ENCODE peak calls at places on chromosomes 13 and 19, in ten cellular contexts. One of them, this sample, is unnamed.

GRCh38 chr13:66339214-66339613 is 890.9 kb downstream of the PCDH9 start:
- DNase-seq in HT1080: no peak
- DNase-seq in heart left ventricle: no peak
- DNase-seq in SK-N-DZ: no peak
- DNase-seq in left kidney: no peak
- DNase-seq in progenitor cell of endocrine pancreas: no peak
- DNase-seq in osteoblast: no peak
- DNase-seq in fibroblast of lung: no peak
- DNase-seq in stimulated activated CD4-positive, alpha-beta T cell treated with anti-CD3 and anti-CD28 coated beads, Interleukin-2, amount 100 ng/mL, for 48 hours: no peak
- DNase-seq in uterus: no peak
- DNase-seq in this sample: no peak

GRCh38 chr13:92315265-92315664 is 911.3 kb upstream of the GPC6 start:
- DNase-seq in HT1080: peak
- DNase-seq in heart left ventricle: no peak
- DNase-seq in SK-N-DZ: no peak
- DNase-seq in left kidney: no peak
- DNase-seq in progenitor cell of endocrine pancreas: no peak
- DNase-seq in osteoblast: no peak
- DNase-seq in fibroblast of lung: peak
- DNase-seq in stimulated activated CD4-positive, alpha-beta T cell treated with anti-CD3 and anti-CD28 coated beads, Interleukin-2, amount 100 ng/mL, for 48 hours: no peak
- DNase-seq in uterus: no peak
- DNase-seq in this sample: no peak

GRCh38 chr13:32748305-32748704 is 162.1 kb downstream of the PDS5B start:
- DNase-seq in HT1080: no peak
- DNase-seq in heart left ventricle: no peak
- DNase-seq in SK-N-DZ: no peak
- DNase-seq in left kidney: no peak
- DNase-seq in progenitor cell of endocrine pancreas: no peak
- DNase-seq in osteoblast: no peak
- DNase-seq in fibroblast of lung: no peak
- DNase-seq in stimulated activated CD4-positive, alpha-beta T cell treated with anti-CD3 and anti-CD28 coated beads, Interleukin-2, amount 100 ng/mL, for 48 hours: no peak
- DNase-seq in uterus: no peak
- DNase-seq in this sample: no peak

GRCh38 chr13:40777166-40777956 is 6.4 kb upstream of the MRPS31 start:
- DNase-seq in HT1080: peak
- DNase-seq in heart left ventricle: no peak
- DNase-seq in SK-N-DZ: peak
- DNase-seq in left kidney: peak
- DNase-seq in progenitor cell of endocrine pancreas: no peak
- DNase-seq in osteoblast: no peak
- DNase-seq in fibroblast of lung: peak
- DNase-seq in stimulated activated CD4-positive, alpha-beta T cell treated with anti-CD3 and anti-CD28 coated beads, Interleukin-2, amount 100 ng/mL, for 48 hours: peak
- DNase-seq in uterus: peak
- DNase-seq in this sample: no peak

GRCh38 chr19:52660981-52661380 is 22.8 kb upstream of the ZNF83 start:
- DNase-seq in HT1080: peak
- DNase-seq in heart left ventricle: no peak
- DNase-seq in SK-N-DZ: no peak
- DNase-seq in left kidney: no peak
- DNase-seq in progenitor cell of endocrine pancreas: no peak
- DNase-seq in osteoblast: no peak
- DNase-seq in fibroblast of lung: no peak
- DNase-seq in stimulated activated CD4-positive, alpha-beta T cell treated with anti-CD3 and anti-CD28 coated beads, Interleukin-2, amount 100 ng/mL, for 48 hours: no peak
- DNase-seq in uterus: no peak
- DNase-seq in this sample: no peak

GRCh38 chr13:95896302-95896701 is 156.9 kb downstream of the UGGT2 start:
- DNase-seq in HT1080: peak
- DNase-seq in heart left ventricle: no peak
- DNase-seq in SK-N-DZ: no peak
- DNase-seq in left kidney: no peak
- DNase-seq in progenitor cell of endocrine pancreas: no peak
- DNase-seq in osteoblast: peak
- DNase-seq in fibroblast of lung: peak
- DNase-seq in stimulated activated CD4-positive, alpha-beta T cell treated with anti-CD3 and anti-CD28 coated beads, Interleukin-2, amount 100 ng/mL, for 48 hours: no peak
- DNase-seq in uterus: no peak
- DNase-seq in this sample: no peak

GRCh38 chr13:76723551-76724232 is 162.5 kb downstream of the KCTD12 start:
- DNase-seq in HT1080: peak
- DNase-seq in heart left ventricle: peak
- DNase-seq in SK-N-DZ: no peak
- DNase-seq in left kidney: peak
- DNase-seq in progenitor cell of endocrine pancreas: no peak
- DNase-seq in osteoblast: peak
- DNase-seq in fibroblast of lung: peak
- DNase-seq in stimulated activated CD4-positive, alpha-beta T cell treated with anti-CD3 and anti-CD28 coated beads, Interleukin-2, amount 100 ng/mL, for 48 hours: no peak
- DNase-seq in uterus: no peak
- DNase-seq in this sample: no peak

GRCh38 chr13:109211616-109212015 is 574.8 kb downstream of the IRS2 start:
- DNase-seq in HT1080: no peak
- DNase-seq in heart left ventricle: no peak
- DNase-seq in SK-N-DZ: no peak
- DNase-seq in left kidney: peak
- DNase-seq in progenitor cell of endocrine pancreas: no peak
- DNase-seq in osteoblast: no peak
- DNase-seq in fibroblast of lung: no peak
- DNase-seq in stimulated activated CD4-positive, alpha-beta T cell treated with anti-CD3 and anti-CD28 coated beads, Interleukin-2, amount 100 ng/mL, for 48 hours: no peak
- DNase-seq in uterus: no peak
- DNase-seq in this sample: no peak

GRCh38 chr13:32642858-32643257 is 56.6 kb downstream of the PDS5B start:
- DNase-seq in HT1080: no peak
- DNase-seq in heart left ventricle: no peak
- DNase-seq in SK-N-DZ: no peak
- DNase-seq in left kidney: no peak
- DNase-seq in progenitor cell of endocrine pancreas: no peak
- DNase-seq in osteoblast: no peak
- DNase-seq in fibroblast of lung: no peak
- DNase-seq in stimulated activated CD4-positive, alpha-beta T cell treated with anti-CD3 and anti-CD28 coated beads, Interleukin-2, amount 100 ng/mL, for 48 hours: no peak
- DNase-seq in uterus: no peak
- DNase-seq in this sample: no peak

GRCh38 chr13:94009696-94010095 is 469.8 kb downstream of the DCT start:
- DNase-seq in HT1080: no peak
- DNase-seq in heart left ventricle: no peak
- DNase-seq in SK-N-DZ: no peak
- DNase-seq in left kidney: no peak
- DNase-seq in progenitor cell of endocrine pancreas: no peak
- DNase-seq in osteoblast: peak
- DNase-seq in fibroblast of lung: peak
- DNase-seq in stimulated activated CD4-positive, alpha-beta T cell treated with anti-CD3 and anti-CD28 coated beads, Interleukin-2, amount 100 ng/mL, for 48 hours: no peak
- DNase-seq in uterus: no peak
- DNase-seq in this sample: no peak

GRCh38 chr13:31956944-31957644 is 74.5 kb upstream of the FRY start:
- DNase-seq in HT1080: no peak
- DNase-seq in heart left ventricle: no peak
- DNase-seq in SK-N-DZ: no peak
- DNase-seq in left kidney: no peak
- DNase-seq in progenitor cell of endocrine pancreas: no peak
- DNase-seq in osteoblast: no peak
- DNase-seq in fibroblast of lung: peak
- DNase-seq in stimulated activated CD4-positive, alpha-beta T cell treated with anti-CD3 and anti-CD28 coated beads, Interleukin-2, amount 100 ng/mL, for 48 hours: no peak
- DNase-seq in uterus: no peak
- DNase-seq in this sample: no peak

GRCh38 chr19:6536138-6536671 is 5.4 kb downstream of the TNFSF9 start:
- DNase-seq in HT1080: peak
- DNase-seq in heart left ventricle: no peak
- DNase-seq in SK-N-DZ: peak
- DNase-seq in left kidney: peak
- DNase-seq in progenitor cell of endocrine pancreas: no peak
- DNase-seq in osteoblast: peak
- DNase-seq in fibroblast of lung: no peak
- DNase-seq in stimulated activated CD4-positive, alpha-beta T cell treated with anti-CD3 and anti-CD28 coated beads, Interleukin-2, amount 100 ng/mL, for 48 hours: peak
- DNase-seq in uterus: peak
- DNase-seq in this sample: peak

GRCh38 chr19:10352764-10353671 is 13.6 kb upstream of the ICAM3 start:
- DNase-seq in HT1080: no peak
- DNase-seq in heart left ventricle: peak
- DNase-seq in SK-N-DZ: peak
- DNase-seq in left kidney: peak
- DNase-seq in progenitor cell of endocrine pancreas: peak
- DNase-seq in osteoblast: peak
- DNase-seq in fibroblast of lung: peak
- DNase-seq in stimulated activated CD4-positive, alpha-beta T cell treated with anti-CD3 and anti-CD28 coated beads, Interleukin-2, amount 100 ng/mL, for 48 hours: no peak
- DNase-seq in uterus: peak
- DNase-seq in this sample: no peak

GRCh38 chr19:18940791-18941627 is at the start of gene HOMER3:
- DNase-seq in HT1080: no peak
- DNase-seq in heart left ventricle: peak
- DNase-seq in SK-N-DZ: peak
- DNase-seq in left kidney: peak
- DNase-seq in progenitor cell of endocrine pancreas: peak
- DNase-seq in osteoblast: peak
- DNase-seq in fibroblast of lung: peak
- DNase-seq in stimulated activated CD4-positive, alpha-beta T cell treated with anti-CD3 and anti-CD28 coated beads, Interleukin-2, amount 100 ng/mL, for 48 hours: peak
- DNase-seq in uterus: peak
- DNase-seq in this sample: peak

GRCh38 chr19:48698046-48698445 is 2.3 kb downstream of the FUT2 start:
- DNase-seq in HT1080: peak
- DNase-seq in heart left ventricle: no peak
- DNase-seq in SK-N-DZ: no peak
- DNase-seq in left kidney: no peak
- DNase-seq in progenitor cell of endocrine pancreas: no peak
- DNase-seq in osteoblast: peak
- DNase-seq in fibroblast of lung: peak
- DNase-seq in stimulated activated CD4-positive, alpha-beta T cell treated with anti-CD3 and anti-CD28 coated beads, Interleukin-2, amount 100 ng/mL, for 48 hours: no peak
- DNase-seq in uterus: no peak
- DNase-seq in this sample: no peak

GRCh38 chr13:27921421-27921960 is 1.7 kb downstream of the PDX1 start:
- DNase-seq in HT1080: no peak
- DNase-seq in heart left ventricle: no peak
- DNase-seq in SK-N-DZ: no peak
- DNase-seq in left kidney: no peak
- DNase-seq in progenitor cell of endocrine pancreas: no peak
- DNase-seq in osteoblast: peak
- DNase-seq in fibroblast of lung: no peak
- DNase-seq in stimulated activated CD4-positive, alpha-beta T cell treated with anti-CD3 and anti-CD28 coated beads, Interleukin-2, amount 100 ng/mL, for 48 hours: no peak
- DNase-seq in uterus: no peak
- DNase-seq in this sample: no peak